ENCODE peak calls at places on chromosomes 7 and 10, in six cellular contexts. Y is DMS79 treated with DMSO at 0.1 percent for 48 hours, L is posterior cingulate gyrus, B is ovary, H is mesenteric fat pad, O is EH. E is an unnamed sample.

GRCh38 chr10:91610444-91610843 is 22.4 kb downstream of the PPP1R3C start:
- DNase-seq in Y (no peak), L (no peak), B (no peak), H (no peak), O (peak; percentile 80), E (no peak)

GRCh38 chr10:95384011-95384704 is 93.4 kb upstream of the PDLIM1 start:
- DNase-seq in Y (no peak), L (no peak), B (no peak), H (no peak), O (no peak), E (no peak)

GRCh38 chr10:13654118-13654830 is 67.5 kb downstream of the PRPF18 start:
- DNase-seq in Y (no peak), L (no peak), B (no peak), H (no peak), O (no peak), E (no peak)

GRCh38 chr10:86598151-86598550 is 56.2 kb upstream of the OPN4 start:
- DNase-seq in Y (no peak), L (no peak), B (no peak), H (no peak), O (peak; percentile 10), E (no peak)

GRCh38 chr10:26173837-26174236 is 42.7 kb upstream of the GAD2 start:
- DNase-seq in Y (no peak), L (no peak), B (no peak), H (no peak), O (no peak), E (no peak)

GRCh38 chr10:70475661-70476060 is 2.9 kb upstream of the PALD1 start:
- DNase-seq in Y (no peak), L (no peak), B (no peak), H (no peak), O (no peak), E (no peak)

GRCh38 chr10:4596951-4597350 is 229.1 kb upstream of the AKR1E2 start:
- DNase-seq in Y (no peak), L (no peak), B (no peak), H (no peak), O (peak; percentile 38), E (no peak)

GRCh38 chr10:25849971-25850370 is 84.1 kb upstream of the MYO3A start:
- DNase-seq in Y (no peak), L (no peak), B (no peak), H (no peak), O (no peak), E (no peak)

GRCh38 chr10:68231106-68231901 is 609 bp downstream of the ATOH7 start:
- DNase-seq in Y (peak; percentile 31), L (peak; percentile 58), B (peak; percentile 79), H (peak; percentile 91), O (peak; percentile 74), E (peak; percentile 62)

GRCh38 chr7:4797858-4798705 is 22.7 kb downstream of the AP5Z1 start:
- DNase-seq in Y (no peak), L (peak; percentile 54), B (peak; percentile 67), H (no peak), O (peak; percentile 41), E (peak; percentile 63)

GRCh38 chr7:131381069-131381838 is 53.6 kb downstream of the MKLN1 start:
- DNase-seq in Y (no peak), L (no peak), B (no peak), H (no peak), O (peak; percentile 70), E (no peak)

GRCh38 chr7:36157506-36158320 is 4.7 kb downstream of the EEPD1 start:
- DNase-seq in Y (no peak), L (no peak), B (no peak), H (no peak), O (no peak), E (no peak)

GRCh38 chr10:122040786-122041185 is 51.8 kb downstream of the TACC2 start:
- DNase-seq in Y (no peak), L (no peak), B (no peak), H (peak; percentile 71), O (no peak), E (no peak)

GRCh38 chr7:76278540-76278939 is 23.9 kb upstream of the HSPB1 start:
- DNase-seq in Y (no peak), L (no peak), B (no peak), H (no peak), O (peak; percentile 38), E (no peak)

GRCh38 chr7:36372156-36372555 is 17.5 kb upstream of the ANLN start:
- DNase-seq in Y (no peak), L (no peak), B (no peak), H (no peak), O (peak; percentile 80), E (no peak)

GRCh38 chr7:151710646-151711434 is 166.1 kb downstream of the PRKAG2 start:
- DNase-seq in Y (no peak), L (no peak), B (no peak), H (no peak), O (no peak), E (no peak)

GRCh38 chr7:132720835-132721234 is 144.6 kb upstream of the PLXNA4 start:
- DNase-seq in Y (no peak), L (no peak), B (no peak), H (no peak), O (no peak), E (no peak)

GRCh38 chr7:69652947-69653701 is 54.8 kb downstream of the AUTS2 start:
- DNase-seq in Y (peak; percentile 94), L (no peak), B (no peak), H (no peak), O (no peak), E (no peak)

GRCh38 chr10:95333997-95334792 is 43.4 kb upstream of the PDLIM1 start:
- DNase-seq in Y (no peak), L (no peak), B (no peak), H (no peak), O (peak; percentile 96), E (peak; percentile 39)